ENCODE peak calls at places on chromosomes 4 and X, in seven cellular contexts. One of them, this sample, is unnamed.

GRCh38 chr4:87366763-87367162 is 24.2 kb downstream of the HSD17B11 start:
- DNase-seq in GM10248: no peak
- DNase-seq in NCI-H2171 treated with DMSO at 0.1 percent for 48 hours: no peak
- DNase-seq in NB4: no peak
- DNase-seq in substantia nigra: no peak
- DNase-seq in IMR-90: no peak
- DNase-seq in thoracic aorta: no peak
- DNase-seq in this sample: no peak

GRCh38 chr4:75516144-75516543 is 1.9 kb downstream of the THAP6 start:
- DNase-seq in NB4: no peak
- DNase-seq in IMR-90: no peak
- DNase-seq in GM10248: no peak
- DNase-seq in substantia nigra: no peak
- DNase-seq in thoracic aorta: no peak
- DNase-seq in NCI-H2171 treated with DMSO at 0.1 percent for 48 hours: no peak
- DNase-seq in this sample: no peak

GRCh38 chr4:78922207-78922606 is 17.0 kb downstream of the PAQR3 start:
- DNase-seq in substantia nigra: no peak
- DNase-seq in NB4: no peak
- DNase-seq in GM10248: no peak
- DNase-seq in NCI-H2171 treated with DMSO at 0.1 percent for 48 hours: no peak
- DNase-seq in thoracic aorta: no peak
- DNase-seq in IMR-90: peak; percentile 83
- DNase-seq in this sample: no peak

GRCh38 chr4:91243132-91243531 is 1060.6 kb upstream of the GRID2 start:
- DNase-seq in NCI-H2171 treated with DMSO at 0.1 percent for 48 hours: no peak
- DNase-seq in substantia nigra: no peak
- DNase-seq in thoracic aorta: no peak
- DNase-seq in GM10248: no peak
- DNase-seq in NB4: no peak
- DNase-seq in IMR-90: no peak
- DNase-seq in this sample: no peak

GRCh38 chr4:132991111-132991510 is 158.0 kb upstream of the PCDH10 start:
- DNase-seq in GM10248: no peak
- DNase-seq in thoracic aorta: no peak
- DNase-seq in NCI-H2171 treated with DMSO at 0.1 percent for 48 hours: no peak
- DNase-seq in substantia nigra: no peak
- DNase-seq in NB4: no peak
- DNase-seq in IMR-90: no peak
- DNase-seq in this sample: no peak

GRCh38 chr4:54231419-54232150 is 2.5 kb downstream of the PDGFRA start:
- DNase-seq in NB4: no peak
- DNase-seq in GM10248: no peak
- DNase-seq in substantia nigra: no peak
- DNase-seq in NCI-H2171 treated with DMSO at 0.1 percent for 48 hours: no peak
- DNase-seq in IMR-90: peak; percentile 66
- DNase-seq in thoracic aorta: no peak
- DNase-seq in this sample: no peak

GRCh38 chrX:72102760-72103159 is 29.0 kb downstream of the RTL5 start:
- DNase-seq in thoracic aorta: no peak
- DNase-seq in IMR-90: no peak
- DNase-seq in NB4: no peak
- DNase-seq in substantia nigra: no peak
- DNase-seq in GM10248: no peak
- DNase-seq in NCI-H2171 treated with DMSO at 0.1 percent for 48 hours: peak; percentile 5
- DNase-seq in this sample: no peak

GRCh38 chrX:132648870-132649269 is 160.0 kb upstream of the MBNL3 start:
- DNase-seq in substantia nigra: no peak
- DNase-seq in NCI-H2171 treated with DMSO at 0.1 percent for 48 hours: no peak
- DNase-seq in IMR-90: peak; percentile 7
- DNase-seq in GM10248: no peak
- DNase-seq in thoracic aorta: no peak
- DNase-seq in NB4: no peak
- DNase-seq in this sample: no peak

GRCh38 chr4:17780461-17781071 is 855 bp downstream of the FAM184B start:
- DNase-seq in GM10248: no peak
- DNase-seq in NCI-H2171 treated with DMSO at 0.1 percent for 48 hours: peak; percentile 27
- DNase-seq in IMR-90: peak; percentile 47
- DNase-seq in thoracic aorta: no peak
- DNase-seq in NB4: no peak
- DNase-seq in substantia nigra: no peak
- DNase-seq in this sample: no peak

GRCh38 chrX:13123247-13123856 is 78.9 kb upstream of the FAM9C start:
- DNase-seq in IMR-90: no peak
- DNase-seq in thoracic aorta: no peak
- DNase-seq in substantia nigra: no peak
- DNase-seq in GM10248: no peak
- DNase-seq in NCI-H2171 treated with DMSO at 0.1 percent for 48 hours: no peak
- DNase-seq in NB4: no peak
- DNase-seq in this sample: no peak

GRCh38 chrX:67619253-67619652 is 75.4 kb downstream of the AR start:
- DNase-seq in NCI-H2171 treated with DMSO at 0.1 percent for 48 hours: no peak
- DNase-seq in GM10248: no peak
- DNase-seq in substantia nigra: no peak
- DNase-seq in thoracic aorta: no peak
- DNase-seq in NB4: no peak
- DNase-seq in IMR-90: peak; percentile 33
- DNase-seq in this sample: no peak

GRCh38 chr4:54553001-54553400 is 104.8 kb upstream of the KIT start:
- DNase-seq in NB4: no peak
- DNase-seq in substantia nigra: no peak
- DNase-seq in IMR-90: peak; percentile 70
- DNase-seq in thoracic aorta: no peak
- DNase-seq in GM10248: no peak
- DNase-seq in NCI-H2171 treated with DMSO at 0.1 percent for 48 hours: no peak
- DNase-seq in this sample: no peak

GRCh38 chr4:41977709-41978108 is 3.8 kb upstream of the DCAF4L1 start:
- DNase-seq in GM10248: no peak
- DNase-seq in IMR-90: peak; percentile 57
- DNase-seq in substantia nigra: no peak
- DNase-seq in thoracic aorta: no peak
- DNase-seq in NCI-H2171 treated with DMSO at 0.1 percent for 48 hours: no peak
- DNase-seq in NB4: peak; percentile 57
- DNase-seq in this sample: no peak

GRCh38 chr4:7559741-7560376 is 125.1 kb upstream of the PSAPL1 start:
- DNase-seq in NB4: no peak
- DNase-seq in GM10248: no peak
- DNase-seq in thoracic aorta: no peak
- DNase-seq in NCI-H2171 treated with DMSO at 0.1 percent for 48 hours: no peak
- DNase-seq in IMR-90: no peak
- DNase-seq in substantia nigra: no peak
- DNase-seq in this sample: no peak

GRCh38 chrX:10450229-10450958 is 170.0 kb downstream of the MID1 start:
- DNase-seq in NB4: no peak
- DNase-seq in IMR-90: peak; percentile 82
- DNase-seq in thoracic aorta: no peak
- DNase-seq in substantia nigra: no peak
- DNase-seq in NCI-H2171 treated with DMSO at 0.1 percent for 48 hours: no peak
- DNase-seq in GM10248: no peak
- DNase-seq in this sample: no peak

GRCh38 chr4:45283352-45283751 is 557.0 kb upstream of the GNPDA2 start:
- DNase-seq in NCI-H2171 treated with DMSO at 0.1 percent for 48 hours: no peak
- DNase-seq in NB4: no peak
- DNase-seq in substantia nigra: no peak
- DNase-seq in thoracic aorta: no peak
- DNase-seq in GM10248: no peak
- DNase-seq in IMR-90: no peak
- DNase-seq in this sample: no peak

GRCh38 chr4:183201331-183201730 is 102.3 kb downstream of the WWC2 start:
- DNase-seq in substantia nigra: no peak
- DNase-seq in IMR-90: peak; percentile 81
- DNase-seq in NCI-H2171 treated with DMSO at 0.1 percent for 48 hours: no peak
- DNase-seq in GM10248: no peak
- DNase-seq in NB4: no peak
- DNase-seq in thoracic aorta: no peak
- DNase-seq in this sample: no peak

GRCh38 chr4:16496501-16496900 is 270.2 kb upstream of the TAPT1 start:
- DNase-seq in NCI-H2171 treated with DMSO at 0.1 percent for 48 hours: no peak
- DNase-seq in NB4: no peak
- DNase-seq in IMR-90: peak; percentile 67
- DNase-seq in thoracic aorta: no peak
- DNase-seq in GM10248: no peak
- DNase-seq in substantia nigra: no peak
- DNase-seq in this sample: no peak

GRCh38 chr4:56723201-56723605 is 42.1 kb upstream of the HOPX start:
- DNase-seq in NCI-H2171 treated with DMSO at 0.1 percent for 48 hours: no peak
- DNase-seq in IMR-90: no peak
- DNase-seq in NB4: no peak
- DNase-seq in GM10248: no peak
- DNase-seq in thoracic aorta: no peak
- DNase-seq in substantia nigra: no peak
- DNase-seq in this sample: no peak

GRCh38 chrX:17860811-17861495 is at the start of gene RAI2:
- DNase-seq in IMR-90: no peak
- DNase-seq in GM10248: no peak
- DNase-seq in substantia nigra: no peak
- DNase-seq in NCI-H2171 treated with DMSO at 0.1 percent for 48 hours: peak; percentile 33
- DNase-seq in thoracic aorta: no peak
- DNase-seq in NB4: no peak
- DNase-seq in this sample: no peak

GRCh38 chr4:41442818-41443217 is 95.1 kb upstream of the LIMCH1 start:
- DNase-seq in thoracic aorta: no peak
- DNase-seq in NCI-H2171 treated with DMSO at 0.1 percent for 48 hours: no peak
- DNase-seq in GM10248: no peak
- DNase-seq in NB4: no peak
- DNase-seq in substantia nigra: no peak
- DNase-seq in IMR-90: no peak
- DNase-seq in this sample: no peak

GRCh38 chr4:132328761-132329160 is 820.3 kb upstream of the PCDH10 start:
- DNase-seq in NB4: no peak
- DNase-seq in thoracic aorta: no peak
- DNase-seq in GM10248: no peak
- DNase-seq in NCI-H2171 treated with DMSO at 0.1 percent for 48 hours: no peak
- DNase-seq in substantia nigra: no peak
- DNase-seq in IMR-90: peak; percentile 1
- DNase-seq in this sample: no peak

GRCh38 chrX:68732906-68733493 is 85.5 kb downstream of the STARD8 start:
- DNase-seq in substantia nigra: peak; percentile 1
- DNase-seq in GM10248: peak; percentile 68
- DNase-seq in NCI-H2171 treated with DMSO at 0.1 percent for 48 hours: peak; percentile 7
- DNase-seq in NB4: peak; percentile 71
- DNase-seq in thoracic aorta: peak; percentile 3
- DNase-seq in IMR-90: peak; percentile 31
- DNase-seq in this sample: peak; percentile 32

GRCh38 chr4:152626790-152627189 is 53.0 kb downstream of the TMEM154 start:
- DNase-seq in NB4: no peak
- DNase-seq in substantia nigra: no peak
- DNase-seq in IMR-90: no peak
- DNase-seq in thoracic aorta: no peak
- DNase-seq in NCI-H2171 treated with DMSO at 0.1 percent for 48 hours: no peak
- DNase-seq in GM10248: no peak
- DNase-seq in this sample: no peak

GRCh38 chr4:2696423-2696822 is 59.7 kb downstream of the TNIP2 start:
- DNase-seq in NB4: peak; percentile 32
- DNase-seq in IMR-90: no peak
- DNase-seq in substantia nigra: no peak
- DNase-seq in GM10248: peak; percentile 85
- DNase-seq in thoracic aorta: no peak
- DNase-seq in NCI-H2171 treated with DMSO at 0.1 percent for 48 hours: no peak
- DNase-seq in this sample: no peak

GRCh38 chr4:56465599-56466295 is 1.7 kb upstream of the SRP72 start:
- DNase-seq in IMR-90: peak; percentile 48
- DNase-seq in thoracic aorta: no peak
- DNase-seq in GM10248: no peak
- DNase-seq in NB4: no peak
- DNase-seq in NCI-H2171 treated with DMSO at 0.1 percent for 48 hours: no peak
- DNase-seq in substantia nigra: no peak
- DNase-seq in this sample: no peak

GRCh38 chr4:8410641-8411271 is 29.8 kb downstream of the ACOX3 start:
- DNase-seq in NCI-H2171 treated with DMSO at 0.1 percent for 48 hours: peak; percentile 92
- DNase-seq in GM10248: no peak
- DNase-seq in substantia nigra: no peak
- DNase-seq in thoracic aorta: no peak
- DNase-seq in IMR-90: peak; percentile 59
- DNase-seq in NB4: peak; percentile 70
- DNase-seq in this sample: no peak

GRCh38 chr4:8664031-8664805 is 71.7 kb downstream of the CPZ start:
- DNase-seq in GM10248: no peak
- DNase-seq in NCI-H2171 treated with DMSO at 0.1 percent for 48 hours: no peak
- DNase-seq in substantia nigra: no peak
- DNase-seq in thoracic aorta: no peak
- DNase-seq in IMR-90: no peak
- DNase-seq in NB4: no peak
- DNase-seq in this sample: no peak

GRCh38 chr4:150390531-150390910 is 191.4 kb upstream of the MAB21L2 start:
- DNase-seq in GM10248: no peak
- DNase-seq in thoracic aorta: no peak
- DNase-seq in IMR-90: no peak
- DNase-seq in substantia nigra: no peak
- DNase-seq in NCI-H2171 treated with DMSO at 0.1 percent for 48 hours: no peak
- DNase-seq in NB4: no peak
- DNase-seq in this sample: no peak

GRCh38 chrX:45138525-45138924 is 62.2 kb downstream of the DIPK2B start:
- DNase-seq in NB4: no peak
- DNase-seq in NCI-H2171 treated with DMSO at 0.1 percent for 48 hours: no peak
- DNase-seq in substantia nigra: no peak
- DNase-seq in IMR-90: no peak
- DNase-seq in thoracic aorta: no peak
- DNase-seq in GM10248: no peak
- DNase-seq in this sample: no peak

This sample was measured in omental fat pad.